ENCODE peak calls at places on chromosomes 1 and 21, in eight cellular contexts. One of them, this sample, is unnamed.

GRCh38 chr1:3803905-3804626 is 7.8 kb upstream of the LRRC47 start:
- DNase-seq in ovary: no peak
- DNase-seq in HCT116: no peak
- DNase-seq in esophagus squamous epithelium: no peak
- DNase-seq in spleen: no peak
- DNase-seq in adrenal gland: no peak
- DNase-seq in right lobe of liver: no peak
- DNase-seq in breast epithelium: no peak
- DNase-seq in this sample: peak

GRCh38 chr1:119659628-119660027 is 11.6 kb upstream of the ZNF697 start:
- DNase-seq in ovary: peak
- DNase-seq in esophagus squamous epithelium: no peak
- DNase-seq in HCT116: no peak
- DNase-seq in right lobe of liver: no peak
- DNase-seq in adrenal gland: peak
- DNase-seq in breast epithelium: no peak
- DNase-seq in spleen: no peak
- DNase-seq in this sample: no peak

GRCh38 chr21:14949603-14950002 is 115.2 kb downstream of the NRIP1 start:
- DNase-seq in esophagus squamous epithelium: no peak
- DNase-seq in spleen: no peak
- DNase-seq in ovary: no peak
- DNase-seq in breast epithelium: no peak
- DNase-seq in HCT116: no peak
- DNase-seq in right lobe of liver: no peak
- DNase-seq in adrenal gland: no peak
- DNase-seq in this sample: no peak

GRCh38 chr21:35294231-35294898 is 245.3 kb upstream of the RUNX1 start:
- DNase-seq in breast epithelium: peak
- DNase-seq in ovary: no peak
- DNase-seq in HCT116: peak
- DNase-seq in adrenal gland: no peak
- DNase-seq in right lobe of liver: no peak
- DNase-seq in esophagus squamous epithelium: no peak
- DNase-seq in spleen: no peak
- DNase-seq in this sample: no peak

GRCh38 chr21:43718872-43719747 is at the start of gene PDXK:
- DNase-seq in right lobe of liver: peak
- DNase-seq in breast epithelium: peak
- DNase-seq in ovary: peak
- DNase-seq in spleen: peak
- DNase-seq in HCT116: peak
- DNase-seq in adrenal gland: peak
- DNase-seq in esophagus squamous epithelium: no peak
- DNase-seq in this sample: peak

GRCh38 chr1:22169816-22170215 is 26.9 kb upstream of the WNT4 start:
- DNase-seq in spleen: no peak
- DNase-seq in right lobe of liver: no peak
- DNase-seq in adrenal gland: no peak
- DNase-seq in esophagus squamous epithelium: no peak
- DNase-seq in ovary: no peak
- DNase-seq in breast epithelium: no peak
- DNase-seq in HCT116: no peak
- DNase-seq in this sample: no peak

GRCh38 chr1:6489799-6490180 is 1.7 kb downstream of the PLEKHG5 start:
- DNase-seq in right lobe of liver: peak
- DNase-seq in breast epithelium: no peak
- DNase-seq in esophagus squamous epithelium: no peak
- DNase-seq in HCT116: peak
- DNase-seq in ovary: peak
- DNase-seq in spleen: peak
- DNase-seq in adrenal gland: peak
- DNase-seq in this sample: peak

GRCh38 chr1:225737179-225737578 is 40.4 kb upstream of the SRP9 start:
- DNase-seq in ovary: no peak
- DNase-seq in esophagus squamous epithelium: no peak
- DNase-seq in adrenal gland: no peak
- DNase-seq in right lobe of liver: no peak
- DNase-seq in HCT116: no peak
- DNase-seq in breast epithelium: no peak
- DNase-seq in spleen: no peak
- DNase-seq in this sample: no peak

GRCh38 chr1:183218039-183218618 is 32.1 kb downstream of the LAMC2 start:
- DNase-seq in right lobe of liver: no peak
- DNase-seq in spleen: no peak
- DNase-seq in ovary: no peak
- DNase-seq in HCT116: no peak
- DNase-seq in adrenal gland: no peak
- DNase-seq in esophagus squamous epithelium: no peak
- DNase-seq in breast epithelium: no peak
- DNase-seq in this sample: no peak

GRCh38 chr21:28537371-28538079 is 455.2 kb downstream of the LTN1 start:
- DNase-seq in right lobe of liver: no peak
- DNase-seq in ovary: no peak
- DNase-seq in adrenal gland: no peak
- DNase-seq in breast epithelium: no peak
- DNase-seq in spleen: no peak
- DNase-seq in HCT116: no peak
- DNase-seq in esophagus squamous epithelium: no peak
- DNase-seq in this sample: no peak

GRCh38 chr1:6440198-6441126 is 15.9 kb downstream of the ESPN start:
- DNase-seq in adrenal gland: peak
- DNase-seq in HCT116: no peak
- DNase-seq in spleen: peak
- DNase-seq in esophagus squamous epithelium: no peak
- DNase-seq in right lobe of liver: no peak
- DNase-seq in ovary: no peak
- DNase-seq in breast epithelium: no peak
- DNase-seq in this sample: peak

GRCh38 chr21:36063375-36064084 is 3.2 kb upstream of the SETD4 start:
- DNase-seq in HCT116: no peak
- DNase-seq in spleen: no peak
- DNase-seq in adrenal gland: no peak
- DNase-seq in right lobe of liver: peak
- DNase-seq in ovary: no peak
- DNase-seq in breast epithelium: no peak
- DNase-seq in esophagus squamous epithelium: no peak
- DNase-seq in this sample: no peak

GRCh38 chr21:42784896-42785451 is 94.4 kb downstream of the WDR4 start:
- DNase-seq in breast epithelium: no peak
- DNase-seq in adrenal gland: no peak
- DNase-seq in esophagus squamous epithelium: no peak
- DNase-seq in HCT116: no peak
- DNase-seq in spleen: no peak
- DNase-seq in right lobe of liver: no peak
- DNase-seq in ovary: no peak
- DNase-seq in this sample: no peak

DNA sequence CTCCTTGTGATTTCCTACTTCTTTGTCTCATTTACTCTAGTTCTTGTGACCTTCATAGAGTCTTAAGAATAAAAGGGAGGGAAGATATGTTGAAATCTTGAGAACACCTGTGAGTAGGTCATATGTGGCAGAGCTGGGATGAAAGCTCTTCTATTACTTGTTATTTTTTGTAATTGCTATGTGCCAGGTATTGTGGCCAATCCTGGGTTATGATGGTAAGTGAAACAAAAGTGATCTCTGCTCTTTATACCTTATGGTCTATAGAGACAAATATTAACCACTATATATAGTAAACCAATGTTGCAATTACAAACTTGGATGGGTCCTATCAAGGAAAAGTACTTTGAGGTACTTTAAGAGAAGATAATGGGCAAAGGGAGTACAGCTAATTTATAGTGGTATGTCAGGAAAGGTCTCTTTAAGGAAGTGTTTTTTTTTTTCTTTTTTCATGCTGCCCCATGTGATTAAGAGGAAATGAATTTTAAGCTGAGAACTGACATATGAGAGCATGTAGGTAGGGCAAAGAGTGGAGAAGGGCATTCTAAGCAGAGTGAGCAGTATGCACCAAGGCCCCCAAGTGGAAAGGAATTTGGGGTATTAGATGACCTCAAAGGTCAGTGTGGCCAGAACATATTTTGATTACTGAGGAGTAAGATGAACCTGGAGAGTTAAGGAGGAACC is 43.2 kb downstream of the POU2F1 start:
- DNase-seq in ovary: no peak
- DNase-seq in esophagus squamous epithelium: no peak
- DNase-seq in spleen: no peak
- DNase-seq in adrenal gland: no peak
- DNase-seq in HCT116: no peak
- DNase-seq in breast epithelium: no peak
- DNase-seq in right lobe of liver: no peak
- DNase-seq in this sample: no peak
- TF ChIP-seq POLR2A in ovary: no peak
- TF ChIP-seq POLR2A in esophagus squamous epithelium: no peak
- TF ChIP-seq POLR2A in spleen: no peak
- TF ChIP-seq POLR2A in adrenal gland: no peak
- TF ChIP-seq POLR2A in HCT116: no peak
- TF ChIP-seq POLR2A in breast epithelium: no peak
- TF ChIP-seq POLR2A in right lobe of liver: no peak
- TF ChIP-seq POLR2A in this sample: no peak

DNA sequence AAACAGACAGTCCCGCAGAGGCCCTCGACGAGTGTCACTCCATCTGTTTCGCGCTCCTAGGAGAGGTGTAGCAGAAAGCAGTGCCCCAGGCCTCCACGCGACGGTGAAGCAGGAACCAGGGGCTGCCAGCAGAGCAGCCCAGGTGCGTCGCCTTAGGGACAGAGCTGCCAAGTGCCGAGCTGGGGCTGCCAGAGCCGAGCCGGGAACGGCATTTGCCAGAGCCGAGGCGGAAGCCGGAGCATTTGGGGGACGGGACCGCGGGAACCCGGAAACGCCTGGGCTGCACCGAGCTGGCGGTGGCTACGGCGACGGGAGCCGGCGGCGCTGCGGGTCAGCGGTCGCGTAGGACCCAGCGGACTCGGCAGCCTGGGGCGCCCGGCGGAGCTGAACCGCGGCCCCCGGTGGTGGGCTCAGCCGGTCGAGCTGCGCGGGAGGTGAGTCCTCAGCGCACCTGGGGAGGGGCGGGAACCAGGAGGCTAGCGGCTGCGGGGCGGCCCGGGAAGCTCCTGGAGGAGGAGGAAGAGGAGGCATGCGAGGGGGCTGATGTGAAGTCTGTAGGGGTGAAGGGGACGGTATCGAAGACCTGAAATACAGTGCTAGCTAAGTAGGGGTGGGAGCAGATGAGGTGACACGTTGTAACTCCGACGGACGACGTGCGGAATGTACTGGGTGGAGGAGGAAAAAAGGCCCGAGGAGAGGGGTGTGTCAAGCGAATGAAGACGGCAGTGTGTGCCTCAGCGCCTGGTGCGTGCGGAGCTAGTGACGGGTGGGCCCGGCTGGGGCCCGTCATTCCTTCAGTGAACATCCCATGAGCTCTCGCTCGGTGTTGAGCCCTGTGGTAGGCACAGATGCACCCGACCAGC is at the start of gene SLC35A3:
- DNase-seq in breast epithelium: peak
- DNase-seq in HCT116: peak
- DNase-seq in adrenal gland: peak
- DNase-seq in esophagus squamous epithelium: no peak
- DNase-seq in spleen: peak
- DNase-seq in ovary: peak
- DNase-seq in right lobe of liver: peak
- DNase-seq in this sample: peak
- TF ChIP-seq POLR2A in breast epithelium: no peak
- TF ChIP-seq POLR2A in HCT116: peak
- TF ChIP-seq POLR2A in adrenal gland: no peak
- TF ChIP-seq POLR2A in esophagus squamous epithelium: peak
- TF ChIP-seq POLR2A in spleen: no peak
- TF ChIP-seq POLR2A in ovary: no peak
- TF ChIP-seq POLR2A in right lobe of liver: peak
- TF ChIP-seq POLR2A in this sample: peak

DNA sequence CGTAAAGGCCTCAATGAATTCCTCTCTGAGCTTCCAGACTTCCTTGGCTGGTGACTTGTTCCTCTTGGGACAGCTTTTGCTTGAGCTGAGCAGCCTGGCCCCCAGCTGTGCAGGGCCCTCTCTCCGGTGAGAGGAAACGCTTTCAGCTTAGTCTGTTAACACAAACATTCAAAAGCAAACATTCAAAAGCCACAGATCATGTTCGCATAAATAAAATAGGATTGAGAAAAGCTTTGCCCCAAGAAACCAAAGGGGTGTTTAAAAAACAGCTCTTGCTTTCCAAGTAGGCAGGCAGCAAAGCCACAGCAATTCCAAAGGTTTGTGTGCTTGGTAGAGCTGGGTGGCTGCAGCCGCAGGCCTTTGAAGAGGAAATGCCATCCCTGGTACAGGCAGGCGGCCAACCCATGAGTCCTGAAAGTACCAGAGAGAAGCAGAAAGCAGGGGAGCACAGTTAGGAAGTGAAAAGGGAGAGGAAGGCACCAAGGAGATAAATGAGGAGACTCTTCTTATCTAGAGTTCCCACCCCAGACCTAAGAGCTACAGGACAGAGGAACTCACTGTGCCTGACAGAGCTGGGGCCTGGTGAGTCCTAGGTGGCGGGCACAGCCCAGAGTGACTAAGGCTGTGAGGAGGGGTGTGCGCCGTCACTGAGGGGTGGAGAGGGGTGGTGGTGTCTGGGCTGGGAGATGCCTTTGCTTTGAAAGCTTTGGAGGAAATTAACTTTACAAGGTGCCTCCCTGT is 48.4 kb downstream of the CCN1 start:
- DNase-seq in adrenal gland: no peak
- DNase-seq in right lobe of liver: peak
- DNase-seq in spleen: no peak
- DNase-seq in ovary: no peak
- DNase-seq in esophagus squamous epithelium: no peak
- DNase-seq in breast epithelium: peak
- DNase-seq in HCT116: peak
- DNase-seq in this sample: peak
- TF ChIP-seq POLR2A in adrenal gland: no peak
- TF ChIP-seq POLR2A in right lobe of liver: peak
- TF ChIP-seq POLR2A in spleen: no peak
- TF ChIP-seq POLR2A in ovary: no peak
- TF ChIP-seq POLR2A in esophagus squamous epithelium: no peak
- TF ChIP-seq POLR2A in breast epithelium: no peak
- TF ChIP-seq POLR2A in HCT116: no peak
- TF ChIP-seq POLR2A in this sample: peak

GRCh38 chr1:154407021-154407865 is 2.1 kb downstream of the IL6R start:
- DNase-seq in esophagus squamous epithelium: no peak
- DNase-seq in spleen: no peak
- DNase-seq in adrenal gland: no peak
- DNase-seq in HCT116: no peak
- DNase-seq in ovary: no peak
- DNase-seq in right lobe of liver: no peak
- DNase-seq in breast epithelium: peak
- DNase-seq in this sample: no peak

GRCh38 chr1:154404511-154404931 is 622 bp upstream of the IL6R start:
- DNase-seq in ovary: no peak
- DNase-seq in HCT116: no peak
- DNase-seq in breast epithelium: no peak
- DNase-seq in adrenal gland: no peak
- DNase-seq in spleen: no peak
- DNase-seq in esophagus squamous epithelium: no peak
- DNase-seq in right lobe of liver: no peak
- DNase-seq in this sample: no peak

GRCh38 chr1:154404984-154405761 is at the start of gene IL6R:
- DNase-seq in right lobe of liver: peak
- DNase-seq in breast epithelium: peak
- DNase-seq in ovary: peak
- DNase-seq in adrenal gland: peak
- DNase-seq in esophagus squamous epithelium: peak
- DNase-seq in spleen: peak
- DNase-seq in HCT116: peak
- DNase-seq in this sample: peak

GRCh38 chr1:154406572-154406879 is 1.4 kb downstream of the IL6R start:
- DNase-seq in adrenal gland: no peak
- DNase-seq in right lobe of liver: no peak
- DNase-seq in ovary: no peak
- DNase-seq in breast epithelium: no peak
- DNase-seq in spleen: no peak
- DNase-seq in esophagus squamous epithelium: no peak
- DNase-seq in HCT116: no peak
- DNase-seq in this sample: no peak

GRCh38 chr1:154405762-154406571 is 824 bp downstream of the IL6R start:
- DNase-seq in esophagus squamous epithelium: no peak
- DNase-seq in adrenal gland: peak
- DNase-seq in right lobe of liver: peak
- DNase-seq in ovary: peak
- DNase-seq in breast epithelium: peak
- DNase-seq in HCT116: no peak
- DNase-seq in spleen: peak
- DNase-seq in this sample: peak
- TF ChIP-seq POLR2A in esophagus squamous epithelium: no peak
- TF ChIP-seq POLR2A in adrenal gland: peak
- TF ChIP-seq POLR2A in right lobe of liver: peak
- TF ChIP-seq POLR2A in ovary: peak
- TF ChIP-seq POLR2A in breast epithelium: no peak
- TF ChIP-seq POLR2A in HCT116: no peak
- TF ChIP-seq POLR2A in spleen: no peak
- TF ChIP-seq POLR2A in this sample: no peak